ENCODE peak calls at places on chromosomes 16 and 17, in eight cellular contexts. One of them, this sample, is unnamed.

GRCh38 chr16:84143784-84144199 is 1.2 kb downstream of the HSDL1 start:
- DNase-seq in brain microvascular endothelial cell: no peak
- DNase-seq in naive thymus-derived CD4-positive, alpha-beta T cell: no peak
- DNase-seq in body of pancreas: peak
- DNase-seq in fibroblast of pulmonary artery: peak
- DNase-seq in dorsolateral prefrontal cortex: no peak
- DNase-seq in astrocyte of the spinal cord: no peak
- DNase-seq in small intestine: peak
- DNase-seq in this sample: no peak

GRCh38 chr17:58514795-58515157 is 338 bp upstream of the MTMR4 start:
- DNase-seq in brain microvascular endothelial cell: no peak
- DNase-seq in naive thymus-derived CD4-positive, alpha-beta T cell: no peak
- DNase-seq in body of pancreas: no peak
- DNase-seq in fibroblast of pulmonary artery: no peak
- DNase-seq in dorsolateral prefrontal cortex: no peak
- DNase-seq in astrocyte of the spinal cord: no peak
- DNase-seq in small intestine: no peak
- DNase-seq in this sample: no peak

GRCh38 chr17:66549312-66549705 is 246.9 kb downstream of the PRKCA start:
- DNase-seq in brain microvascular endothelial cell: peak
- DNase-seq in naive thymus-derived CD4-positive, alpha-beta T cell: no peak
- DNase-seq in body of pancreas: no peak
- DNase-seq in fibroblast of pulmonary artery: peak
- DNase-seq in dorsolateral prefrontal cortex: no peak
- DNase-seq in astrocyte of the spinal cord: peak
- DNase-seq in small intestine: peak
- DNase-seq in this sample: no peak

GRCh38 chr17:32772453-32773025 is 104.4 kb downstream of the MYO1D start:
- DNase-seq in brain microvascular endothelial cell: no peak
- DNase-seq in naive thymus-derived CD4-positive, alpha-beta T cell: no peak
- DNase-seq in body of pancreas: no peak
- DNase-seq in fibroblast of pulmonary artery: no peak
- DNase-seq in dorsolateral prefrontal cortex: no peak
- DNase-seq in astrocyte of the spinal cord: no peak
- DNase-seq in small intestine: no peak
- DNase-seq in this sample: no peak

GRCh38 chr16:87836844-87837581 is 32.3 kb downstream of the SLC7A5 start:
- DNase-seq in brain microvascular endothelial cell: no peak
- DNase-seq in naive thymus-derived CD4-positive, alpha-beta T cell: no peak
- DNase-seq in body of pancreas: no peak
- DNase-seq in fibroblast of pulmonary artery: peak
- DNase-seq in dorsolateral prefrontal cortex: peak
- DNase-seq in astrocyte of the spinal cord: no peak
- DNase-seq in small intestine: no peak
- DNase-seq in this sample: no peak

GRCh38 chr17:67772679-67773078 is 52.6 kb upstream of the BPTF start:
- DNase-seq in brain microvascular endothelial cell: no peak
- DNase-seq in naive thymus-derived CD4-positive, alpha-beta T cell: no peak
- DNase-seq in body of pancreas: no peak
- DNase-seq in fibroblast of pulmonary artery: no peak
- DNase-seq in dorsolateral prefrontal cortex: no peak
- DNase-seq in astrocyte of the spinal cord: no peak
- DNase-seq in small intestine: no peak
- DNase-seq in this sample: no peak

GRCh38 chr17:4852504-4853075 is 19.4 kb downstream of the MINK1 start:
- DNase-seq in brain microvascular endothelial cell: peak
- DNase-seq in naive thymus-derived CD4-positive, alpha-beta T cell: no peak
- DNase-seq in body of pancreas: peak
- DNase-seq in fibroblast of pulmonary artery: peak
- DNase-seq in dorsolateral prefrontal cortex: no peak
- DNase-seq in astrocyte of the spinal cord: peak
- DNase-seq in small intestine: no peak
- DNase-seq in this sample: peak

GRCh38 chr16:56800355-56800754 is 64.7 kb upstream of the SLC12A3 start:
- DNase-seq in brain microvascular endothelial cell: no peak
- DNase-seq in naive thymus-derived CD4-positive, alpha-beta T cell: no peak
- DNase-seq in body of pancreas: no peak
- DNase-seq in fibroblast of pulmonary artery: peak
- DNase-seq in dorsolateral prefrontal cortex: no peak
- DNase-seq in astrocyte of the spinal cord: peak
- DNase-seq in small intestine: no peak
- DNase-seq in this sample: no peak

GRCh38 chr17:77865109-77865611 is 93.3 kb upstream of the TNRC6C start:
- DNase-seq in brain microvascular endothelial cell: no peak
- DNase-seq in naive thymus-derived CD4-positive, alpha-beta T cell: no peak
- DNase-seq in body of pancreas: no peak
- DNase-seq in fibroblast of pulmonary artery: no peak
- DNase-seq in dorsolateral prefrontal cortex: no peak
- DNase-seq in astrocyte of the spinal cord: no peak
- DNase-seq in small intestine: no peak
- DNase-seq in this sample: no peak

GRCh38 chr17:37438141-37438540 is 31.5 kb downstream of the TADA2A start:
- DNase-seq in brain microvascular endothelial cell: no peak
- DNase-seq in naive thymus-derived CD4-positive, alpha-beta T cell: no peak
- DNase-seq in body of pancreas: no peak
- DNase-seq in fibroblast of pulmonary artery: no peak
- DNase-seq in dorsolateral prefrontal cortex: no peak
- DNase-seq in astrocyte of the spinal cord: no peak
- DNase-seq in small intestine: no peak
- DNase-seq in this sample: no peak

GRCh38 chr17:73720187-73720834 is 76.1 kb upstream of the SDK2 start:
- DNase-seq in brain microvascular endothelial cell: no peak
- DNase-seq in naive thymus-derived CD4-positive, alpha-beta T cell: peak
- DNase-seq in body of pancreas: no peak
- DNase-seq in fibroblast of pulmonary artery: no peak
- DNase-seq in dorsolateral prefrontal cortex: no peak
- DNase-seq in astrocyte of the spinal cord: no peak
- DNase-seq in small intestine: no peak
- DNase-seq in this sample: peak

GRCh38 chr16:54305066-54305465 is 18.5 kb upstream of the IRX3 start:
- DNase-seq in brain microvascular endothelial cell: no peak
- DNase-seq in naive thymus-derived CD4-positive, alpha-beta T cell: no peak
- DNase-seq in body of pancreas: no peak
- DNase-seq in fibroblast of pulmonary artery: no peak
- DNase-seq in dorsolateral prefrontal cortex: no peak
- DNase-seq in astrocyte of the spinal cord: no peak
- DNase-seq in small intestine: no peak
- DNase-seq in this sample: peak

GRCh38 chr17:19494961-19495806 is 38.5 kb upstream of the SLC47A1 start:
- DNase-seq in brain microvascular endothelial cell: no peak
- DNase-seq in naive thymus-derived CD4-positive, alpha-beta T cell: no peak
- DNase-seq in body of pancreas: no peak
- DNase-seq in fibroblast of pulmonary artery: no peak
- DNase-seq in dorsolateral prefrontal cortex: no peak
- DNase-seq in astrocyte of the spinal cord: no peak
- DNase-seq in small intestine: no peak
- DNase-seq in this sample: no peak

GRCh38 chr17:80214878-80215210 is 5.3 kb downstream of the SGSH start:
- DNase-seq in brain microvascular endothelial cell: no peak
- DNase-seq in naive thymus-derived CD4-positive, alpha-beta T cell: no peak
- DNase-seq in body of pancreas: no peak
- DNase-seq in fibroblast of pulmonary artery: no peak
- DNase-seq in dorsolateral prefrontal cortex: no peak
- DNase-seq in astrocyte of the spinal cord: no peak
- DNase-seq in small intestine: no peak
- DNase-seq in this sample: no peak

GRCh38 chr17:45794840-45795239 is 10.7 kb downstream of the CRHR1 start:
- DNase-seq in brain microvascular endothelial cell: no peak
- DNase-seq in naive thymus-derived CD4-positive, alpha-beta T cell: no peak
- DNase-seq in body of pancreas: no peak
- DNase-seq in fibroblast of pulmonary artery: no peak
- DNase-seq in dorsolateral prefrontal cortex: no peak
- DNase-seq in astrocyte of the spinal cord: no peak
- DNase-seq in small intestine: no peak
- DNase-seq in this sample: no peak

GRCh38 chr17:49224198-49224996 is 6.2 kb downstream of the PHOSPHO1 start:
- DNase-seq in brain microvascular endothelial cell: no peak
- DNase-seq in naive thymus-derived CD4-positive, alpha-beta T cell: peak
- DNase-seq in body of pancreas: peak
- DNase-seq in fibroblast of pulmonary artery: no peak
- DNase-seq in dorsolateral prefrontal cortex: no peak
- DNase-seq in astrocyte of the spinal cord: no peak
- DNase-seq in small intestine: peak
- DNase-seq in this sample: no peak

GRCh38 chr17:82799591-82799990 is 40.2 kb downstream of the ZNF750 start:
- DNase-seq in brain microvascular endothelial cell: no peak
- DNase-seq in naive thymus-derived CD4-positive, alpha-beta T cell: no peak
- DNase-seq in body of pancreas: no peak
- DNase-seq in fibroblast of pulmonary artery: no peak
- DNase-seq in dorsolateral prefrontal cortex: no peak
- DNase-seq in astrocyte of the spinal cord: no peak
- DNase-seq in small intestine: no peak
- DNase-seq in this sample: no peak

GRCh38 chr17:964881-965280 is 14.7 kb downstream of the NXN start:
- DNase-seq in brain microvascular endothelial cell: no peak
- DNase-seq in naive thymus-derived CD4-positive, alpha-beta T cell: no peak
- DNase-seq in body of pancreas: no peak
- DNase-seq in fibroblast of pulmonary artery: no peak
- DNase-seq in dorsolateral prefrontal cortex: no peak
- DNase-seq in astrocyte of the spinal cord: no peak
- DNase-seq in small intestine: no peak
- DNase-seq in this sample: no peak

GRCh38 chr17:63954402-63955063 is 18.2 kb downstream of the SCN4A start:
- DNase-seq in brain microvascular endothelial cell: no peak
- DNase-seq in naive thymus-derived CD4-positive, alpha-beta T cell: peak
- DNase-seq in body of pancreas: no peak
- DNase-seq in fibroblast of pulmonary artery: no peak
- DNase-seq in dorsolateral prefrontal cortex: no peak
- DNase-seq in astrocyte of the spinal cord: no peak
- DNase-seq in small intestine: peak
- DNase-seq in this sample: peak

DNA sequence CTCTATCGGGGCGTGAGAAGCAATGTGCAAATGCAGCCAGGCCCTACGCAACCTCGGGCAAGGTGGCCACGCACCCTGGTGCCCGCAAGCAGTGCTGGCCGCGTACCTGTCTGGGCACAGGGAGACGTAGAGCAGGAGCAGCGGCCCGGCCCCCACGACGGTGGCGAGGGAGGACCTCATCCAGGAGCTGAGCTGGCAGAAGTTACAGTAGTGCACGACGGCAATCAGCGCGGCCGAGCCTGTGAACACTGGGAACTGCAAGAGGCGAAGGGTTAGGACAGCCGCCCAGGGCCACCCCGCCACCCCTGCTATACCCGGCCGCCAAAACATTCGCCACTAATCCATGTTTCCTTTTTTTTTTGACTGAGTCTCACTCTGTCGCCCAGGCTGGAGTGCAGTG is 96.9 kb upstream of the CREBBP start:
- DNase-seq in brain microvascular endothelial cell: no peak
- DNase-seq in naive thymus-derived CD4-positive, alpha-beta T cell: no peak
- DNase-seq in body of pancreas: no peak
- DNase-seq in fibroblast of pulmonary artery: no peak
- DNase-seq in dorsolateral prefrontal cortex: no peak
- DNase-seq in astrocyte of the spinal cord: no peak
- DNase-seq in small intestine: no peak
- DNase-seq in this sample: no peak
- H3K4me3 ChIP-seq in brain microvascular endothelial cell: no peak
- H3K4me3 ChIP-seq in naive thymus-derived CD4-positive, alpha-beta T cell: no peak
- H3K4me3 ChIP-seq in body of pancreas: no peak
- H3K4me3 ChIP-seq in fibroblast of pulmonary artery: no peak
- H3K4me3 ChIP-seq in dorsolateral prefrontal cortex: no peak
- H3K4me3 ChIP-seq in astrocyte of the spinal cord: no peak
- H3K4me3 ChIP-seq in small intestine: no peak
- H3K4me3 ChIP-seq in this sample: no peak

DNA sequence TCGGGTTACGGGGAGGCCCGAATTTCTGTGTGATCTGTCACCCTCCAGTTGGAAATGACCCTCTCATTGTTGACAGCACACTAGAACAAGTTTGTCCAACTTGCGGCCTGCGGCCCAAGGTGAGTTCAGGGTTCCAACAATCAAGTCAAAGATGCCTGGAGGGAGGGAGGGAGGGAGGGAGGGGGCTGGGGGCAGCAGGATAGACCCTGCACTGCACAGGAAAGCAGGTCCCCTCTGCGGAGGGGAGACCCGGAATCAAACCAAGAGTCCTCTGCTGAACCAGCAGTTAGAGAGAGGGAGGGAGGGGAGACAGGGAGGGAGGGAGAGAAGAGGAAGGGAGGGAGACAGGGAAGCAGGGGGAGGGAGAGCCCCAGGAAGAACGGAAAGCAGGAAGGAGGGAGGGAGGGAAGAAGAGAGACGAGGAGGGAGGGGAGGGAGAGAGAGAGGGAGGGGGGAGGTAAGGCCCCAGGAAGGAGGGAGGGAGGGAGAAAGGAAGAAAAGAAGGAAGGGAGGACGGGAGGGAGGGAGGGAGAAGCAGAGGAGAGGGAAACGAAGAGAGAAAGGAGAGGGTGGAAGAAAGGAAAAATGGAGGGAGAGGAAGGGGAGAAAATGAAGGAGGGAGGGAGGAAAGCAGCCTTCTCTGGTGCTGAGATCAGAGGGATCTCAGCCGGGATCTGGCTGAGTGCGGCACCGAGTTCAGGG is 96.7 kb upstream of the CDH5 start:
- DNase-seq in brain microvascular endothelial cell: no peak
- DNase-seq in naive thymus-derived CD4-positive, alpha-beta T cell: no peak
- DNase-seq in body of pancreas: no peak
- DNase-seq in fibroblast of pulmonary artery: no peak
- DNase-seq in dorsolateral prefrontal cortex: no peak
- DNase-seq in astrocyte of the spinal cord: no peak
- DNase-seq in small intestine: no peak
- DNase-seq in this sample: no peak
- H3K4me3 ChIP-seq in brain microvascular endothelial cell: peak
- H3K4me3 ChIP-seq in naive thymus-derived CD4-positive, alpha-beta T cell: no peak
- H3K4me3 ChIP-seq in body of pancreas: no peak
- H3K4me3 ChIP-seq in fibroblast of pulmonary artery: no peak
- H3K4me3 ChIP-seq in dorsolateral prefrontal cortex: peak
- H3K4me3 ChIP-seq in astrocyte of the spinal cord: no peak
- H3K4me3 ChIP-seq in small intestine: no peak
- H3K4me3 ChIP-seq in this sample: no peak

GRCh38 chr17:50642071-50642721 is 7.5 kb downstream of the ABCC3 start:
- DNase-seq in brain microvascular endothelial cell: no peak
- DNase-seq in naive thymus-derived CD4-positive, alpha-beta T cell: no peak
- DNase-seq in body of pancreas: no peak
- DNase-seq in fibroblast of pulmonary artery: no peak
- DNase-seq in dorsolateral prefrontal cortex: no peak
- DNase-seq in astrocyte of the spinal cord: no peak
- DNase-seq in small intestine: no peak
- DNase-seq in this sample: no peak
- H3K4me3 ChIP-seq in brain microvascular endothelial cell: no peak
- H3K4me3 ChIP-seq in naive thymus-derived CD4-positive, alpha-beta T cell: no peak
- H3K4me3 ChIP-seq in body of pancreas: no peak
- H3K4me3 ChIP-seq in fibroblast of pulmonary artery: no peak
- H3K4me3 ChIP-seq in dorsolateral prefrontal cortex: no peak
- H3K4me3 ChIP-seq in astrocyte of the spinal cord: no peak
- H3K4me3 ChIP-seq in small intestine: no peak
- H3K4me3 ChIP-seq in this sample: no peak

GRCh38 chr16:50275428-50276127 is 9.2 kb downstream of the ADCY7 start:
- DNase-seq in brain microvascular endothelial cell: no peak
- DNase-seq in naive thymus-derived CD4-positive, alpha-beta T cell: no peak
- DNase-seq in body of pancreas: no peak
- DNase-seq in fibroblast of pulmonary artery: no peak
- DNase-seq in dorsolateral prefrontal cortex: peak
- DNase-seq in astrocyte of the spinal cord: no peak
- DNase-seq in small intestine: no peak
- DNase-seq in this sample: no peak
- H3K4me3 ChIP-seq in brain microvascular endothelial cell: no peak
- H3K4me3 ChIP-seq in naive thymus-derived CD4-positive, alpha-beta T cell: peak
- H3K4me3 ChIP-seq in body of pancreas: no peak
- H3K4me3 ChIP-seq in fibroblast of pulmonary artery: no peak
- H3K4me3 ChIP-seq in dorsolateral prefrontal cortex: no peak
- H3K4me3 ChIP-seq in astrocyte of the spinal cord: no peak
- H3K4me3 ChIP-seq in small intestine: no peak
- H3K4me3 ChIP-seq in this sample: no peak

GRCh38 chr16:48546774-48547173 is 63.2 kb downstream of the N4BP1 start:
- DNase-seq in brain microvascular endothelial cell: no peak
- DNase-seq in naive thymus-derived CD4-positive, alpha-beta T cell: no peak
- DNase-seq in body of pancreas: peak
- DNase-seq in fibroblast of pulmonary artery: no peak
- DNase-seq in dorsolateral prefrontal cortex: no peak
- DNase-seq in astrocyte of the spinal cord: no peak
- DNase-seq in small intestine: peak
- DNase-seq in this sample: no peak
- H3K4me3 ChIP-seq in brain microvascular endothelial cell: no peak
- H3K4me3 ChIP-seq in naive thymus-derived CD4-positive, alpha-beta T cell: no peak
- H3K4me3 ChIP-seq in body of pancreas: no peak
- H3K4me3 ChIP-seq in fibroblast of pulmonary artery: no peak
- H3K4me3 ChIP-seq in dorsolateral prefrontal cortex: no peak
- H3K4me3 ChIP-seq in astrocyte of the spinal cord: no peak
- H3K4me3 ChIP-seq in small intestine: no peak
- H3K4me3 ChIP-seq in this sample: no peak

This sample was measured in Jurkat, Clone E6-1.